ENCODE peak calls at places on chromosome 18, in seven cellular contexts. A is cardiac septum; I is suprapubic skin; F is left ventricle myocardium inferior; V is CD4-positive, alpha-beta T cell; L is brain microvascular endothelial cell; R is left cardiac atrium. H is an unnamed sample.

GRCh38 chr18:27073404-27073830 is 111.7 kb downstream of the CHST9 start:
- DNase-seq in A (no peak), I (no peak), F (no peak), V (no peak), L (no peak), R (no peak), H (no peak)

GRCh38 chr18:23406271-23406787 is 46.8 kb upstream of the RIOK3 start:
- DNase-seq in A (no peak), I (no peak), F (no peak), V (no peak), L (peak; percentile 71), R (peak; percentile 50), H (peak; percentile 72)

GRCh38 chr18:9082763-9083510 is 19.6 kb upstream of the NDUFV2 start:
- DNase-seq in A (no peak), I (no peak), F (no peak), V (no peak), L (no peak), R (no peak), H (no peak)

GRCh38 chr18:63962137-63962536 is 7.7 kb upstream of the SERPINB8 start:
- DNase-seq in A (no peak), I (no peak), F (no peak), V (no peak), L (no peak), R (no peak), H (no peak)

GRCh38 chr18:686339-687111 is 25.9 kb downstream of the ENOSF1 start:
- DNase-seq in A (no peak), I (no peak), F (no peak), V (no peak), L (no peak), R (no peak), H (no peak)

GRCh38 chr18:31952223-31952622 is 9.3 kb upstream of the TRAPPC8 start:
- DNase-seq in A (no peak), I (no peak), F (no peak), V (no peak), L (no peak), R (no peak), H (no peak)

GRCh38 chr18:46700026-46700425 is 43.0 kb upstream of the LOXHD1 start:
- DNase-seq in A (no peak), I (no peak), F (no peak), V (no peak), L (no peak), R (no peak), H (no peak)

GRCh38 chr18:72470391-72470790 is 73.8 kb downstream of the CBLN2 start:
- DNase-seq in A (no peak), I (no peak), F (no peak), V (no peak), L (no peak), R (no peak), H (no peak)

GRCh38 chr18:67425724-67426123 is 90.8 kb downstream of the DSEL start:
- DNase-seq in A (no peak), I (no peak), F (no peak), V (no peak), L (peak; percentile 98), R (no peak), H (peak; percentile 26)

GRCh38 chr18:42850174-42850766 is 265.2 kb downstream of the RIT2 start:
- DNase-seq in A (no peak), I (no peak), F (no peak), V (no peak), L (no peak), R (no peak), H (no peak)

GRCh38 chr18:38453880-38454279 is 888.3 kb upstream of the CELF4 start:
- DNase-seq in A (no peak), I (no peak), F (no peak), V (no peak), L (no peak), R (no peak), H (no peak)

GRCh38 chr18:32767400-32767799 is 5.4 kb downstream of the KLHL14 start:
- DNase-seq in A (no peak), I (no peak), F (no peak), V (no peak), L (no peak), R (no peak), H (no peak)

GRCh38 chr18:48949051-48949605 is 1.6 kb downstream of the SMAD7 start:
- DNase-seq in A (no peak), I (no peak), F (no peak), V (peak; percentile 54), L (no peak), R (peak; percentile 68), H (peak; percentile 52)

GRCh38 chr18:24114924-24115549 is 23.8 kb upstream of the CABYR start:
- DNase-seq in A (no peak), I (no peak), F (no peak), V (no peak), L (no peak), R (no peak), H (no peak)

GRCh38 chr18:48825101-48825745 is 125.5 kb downstream of the SMAD7 start:
- DNase-seq in A (peak; percentile 72), I (peak; percentile 57), F (no peak), V (no peak), L (no peak), R (peak; percentile 35), H (no peak)

GRCh38 chr18:22214731-22215528 is 45.5 kb downstream of the GATA6 start:
- DNase-seq in A (no peak), I (no peak), F (no peak), V (no peak), L (no peak), R (no peak), H (no peak)

GRCh38 chr18:55479656-55480420 is 108.2 kb downstream of the TCF4 start:
- DNase-seq in A (no peak), I (no peak), F (no peak), V (no peak), L (no peak), R (no peak), H (no peak)

GRCh38 chr18:46226461-46226860 is 122.3 kb downstream of the HAUS1 start:
- DNase-seq in A (no peak), I (no peak), F (no peak), V (no peak), L (peak; percentile 17), R (no peak), H (no peak)

GRCh38 chr18:11258014-11258413 is 108.6 kb upstream of the PIEZO2 start:
- DNase-seq in A (no peak), I (no peak), F (no peak), V (no peak), L (no peak), R (no peak), H (no peak)

GRCh38 chr18:79804130-79804772 is 6.5 kb downstream of the KCNG2 start:
- DNase-seq in A (peak; percentile 71), I (no peak), F (no peak), V (no peak), L (no peak), R (no peak), H (no peak)

GRCh38 chr18:79961527-79962291 is 2.7 kb upstream of the HSBP1L1 start:
- DNase-seq in A (no peak), I (no peak), F (no peak), V (no peak), L (no peak), R (no peak), H (no peak)

GRCh38 chr18:79566841-79567370 is 112.7 kb upstream of the CTDP1 start:
- DNase-seq in A (no peak), I (peak; percentile 70), F (no peak), V (no peak), L (no peak), R (peak; percentile 12), H (no peak)

GRCh38 chr18:13353424-13353823 is 134.9 kb downstream of the LDLRAD4 start:
- DNase-seq in A (no peak), I (no peak), F (no peak), V (no peak), L (no peak), R (no peak), H (no peak)

GRCh38 chr18:74742573-74742972 is 144.9 kb downstream of the ZNF407 start:
- DNase-seq in A (no peak), I (no peak), F (no peak), V (no peak), L (no peak), R (no peak), H (no peak)

GRCh38 chr18:29840101-29840500 is 1202.4 kb downstream of the DSC3 start:
- DNase-seq in A (no peak), I (no peak), F (no peak), V (no peak), L (peak; percentile 2), R (no peak), H (peak; percentile 23)

GRCh38 chr18:950026-950631 is 45.5 kb downstream of the ADCYAP1 start:
- DNase-seq in A (no peak), I (no peak), F (no peak), V (no peak), L (no peak), R (no peak), H (no peak)